ENCODE peak calls at places on chromosomes 12 and 14, in seven cellular contexts. N, P, G, A, E, J and K are unnamed samples.

GRCh38 chr12:93722179-93722578 is 45.0 kb downstream of the CRADD start:
- DNase-seq in N (no peak), P (no peak), G (no peak), A (no peak), E (no peak), J (no peak), K (no peak)

GRCh38 chr12:88493651-88494050 is 86.6 kb downstream of the KITLG start:
- DNase-seq in N (no peak), P (no peak), G (peak), A (no peak), E (peak), J (no peak), K (no peak)

GRCh38 chr12:75103822-75104221 is 105.8 kb downstream of the KCNC2 start:
- DNase-seq in N (no peak), P (no peak), G (no peak), A (no peak), E (no peak), J (no peak), K (no peak)

GRCh38 chr14:79369359-79370332 is 841.7 kb downstream of the DIO2 start:
- DNase-seq in N (no peak), P (no peak), G (peak), A (no peak), E (no peak), J (no peak), K (peak)

GRCh38 chr12:114134922-114135321 is 168.8 kb upstream of the RBM19 start:
- DNase-seq in N (no peak), P (no peak), G (no peak), A (no peak), E (no peak), J (no peak), K (no peak)

GRCh38 chr12:97313471-97314190 is 149.0 kb upstream of the RMST start:
- DNase-seq in N (no peak), P (no peak), G (peak), A (no peak), E (no peak), J (no peak), K (no peak)

GRCh38 chr12:92421701-92422100 is 276.1 kb upstream of the BTG1 start:
- DNase-seq in N (no peak), P (no peak), G (peak), A (no peak), E (no peak), J (no peak), K (no peak)

GRCh38 chr12:7588703-7589329 is 76.9 kb downstream of the APOBEC1 start:
- DNase-seq in N (peak), P (no peak), G (peak), A (peak), E (peak), J (no peak), K (no peak)

GRCh38 chr14:58082011-58082410 is 70.0 kb downstream of the ARMH4 start:
- DNase-seq in N (no peak), P (no peak), G (no peak), A (no peak), E (no peak), J (no peak), K (no peak)

GRCh38 chr14:66359500-66359899 is 126.7 kb upstream of the CCDC196 start:
- DNase-seq in N (peak), P (peak), G (peak), A (no peak), E (peak), J (no peak), K (peak)

GRCh38 chr14:102071283-102071998 is 15.4 kb downstream of the HSP90AA1 start:
- DNase-seq in N (no peak), P (no peak), G (peak), A (no peak), E (no peak), J (peak), K (no peak)

GRCh38 chr14:69953266-69953905 is 74.2 kb downstream of the SMOC1 start:
- DNase-seq in N (no peak), P (no peak), G (no peak), A (no peak), E (no peak), J (no peak), K (no peak)

GRCh38 chr12:88753074-88753473 is 172.8 kb upstream of the KITLG start:
- DNase-seq in N (no peak), P (no peak), G (peak), A (no peak), E (no peak), J (no peak), K (no peak)

GRCh38 chr12:122174155-122174845 is at the start of gene IL31:
- DNase-seq in N (no peak), P (no peak), G (no peak), A (no peak), E (no peak), J (no peak), K (no peak)